ENCODE peak calls at places on chromosomes 5 and 9, in six cellular contexts. M, T, E, N, V and B are unnamed samples.

GRCh38 chr5:157184117-157184516 is 3.5 kb downstream of the ITK start:
- DNase-seq in M (no peak), T (no peak), E (no peak), N (no peak), V (no peak), B (no peak)

GRCh38 chr9:69466151-69466550 is 141.1 kb downstream of the ENTREP1 start:
- DNase-seq in M (peak; percentile 11), T (no peak), E (no peak), N (peak; percentile 84), V (no peak), B (no peak)

GRCh38 chr9:15308511-15308910 is 1.5 kb upstream of the TTC39B start:
- DNase-seq in M (peak; percentile 82), T (no peak), E (no peak), N (peak; percentile 85), V (peak; percentile 66), B (no peak)

GRCh38 chr9:110575169-110575568 is 4.4 kb downstream of the SVEP1 start:
- DNase-seq in M (peak; percentile 11), T (no peak), E (no peak), N (no peak), V (no peak), B (no peak)

GRCh38 chr5:111389390-111390082 is 122.8 kb downstream of the STARD4 start:
- DNase-seq in M (peak; percentile 39), T (no peak), E (no peak), N (peak; percentile 85), V (peak; percentile 79), B (no peak)

GRCh38 chr5:145471831-145472616 is 363.1 kb downstream of the PRELID2 start:
- DNase-seq in M (no peak), T (no peak), E (peak; percentile 13), N (peak; percentile 36), V (no peak), B (no peak)

GRCh38 chr9:117407436-117408022 is 7.3 kb downstream of the ASTN2 start:
- DNase-seq in M (no peak), T (no peak), E (no peak), N (no peak), V (no peak), B (no peak)

GRCh38 chr9:23587903-23588302 is 238.1 kb downstream of the ELAVL2 start:
- DNase-seq in M (no peak), T (no peak), E (peak; percentile 62), N (no peak), V (no peak), B (peak; percentile 69)

GRCh38 chr5:160245506-160246100 is 16.3 kb downstream of the FABP6 start:
- DNase-seq in M (no peak), T (no peak), E (no peak), N (no peak), V (no peak), B (no peak)

GRCh38 chr9:75111019-75111622 is 22.8 kb downstream of the OSTF1 start:
- DNase-seq in M (no peak), T (no peak), E (no peak), N (no peak), V (no peak), B (no peak)

GRCh38 chr9:6640268-6641072 is 5.1 kb downstream of the GLDC start:
- DNase-seq in M (no peak), T (no peak), E (no peak), N (no peak), V (no peak), B (no peak)

GRCh38 chr9:135230386-135230765 is 142.9 kb downstream of the OLFM1 start:
- DNase-seq in M (no peak), T (no peak), E (no peak), N (no peak), V (no peak), B (no peak)

GRCh38 chr9:22657713-22658112 is 211.1 kb downstream of the DMRTA1 start:
- DNase-seq in M (peak; percentile 60), T (no peak), E (no peak), N (no peak), V (no peak), B (no peak)

GRCh38 chr9:100473271-100474081 is 527 bp downstream of the TMEFF1 start:
- DNase-seq in M (no peak), T (peak; percentile 57), E (peak; percentile 57), N (peak; percentile 29), V (peak; percentile 43), B (no peak)

GRCh38 chr5:128681764-128682664 is 144.0 kb upstream of the FBN2 start:
- DNase-seq in M (no peak), T (no peak), E (peak; percentile 54), N (no peak), V (no peak), B (no peak)

GRCh38 chr5:174699131-174699530 is 25.3 kb upstream of the MSX2 start:
- DNase-seq in M (no peak), T (no peak), E (no peak), N (no peak), V (no peak), B (no peak)

GRCh38 chr5:10726913-10727517 is 34.0 kb downstream of the DAP start:
- DNase-seq in M (no peak), T (no peak), E (no peak), N (no peak), V (no peak), B (no peak)

GRCh38 chr5:175746851-175747250 is 89.0 kb downstream of the HRH2 start:
- DNase-seq in M (peak; percentile 3), T (no peak), E (peak; percentile 76), N (peak; percentile 15), V (peak; percentile 9), B (no peak)

GRCh38 chr5:35815089-35815936 is 41.4 kb upstream of the IL7R start:
- DNase-seq in M (peak; percentile 31), T (peak; percentile 68), E (peak; percentile 81), N (no peak), V (peak; percentile 24), B (peak; percentile 71)

GRCh38 chr5:45696206-45696836 is at the start of gene HCN1:
- DNase-seq in M (peak; percentile 62), T (no peak), E (peak; percentile 92), N (peak; percentile 32), V (peak; percentile 79), B (no peak)

GRCh38 chr9:126248680-126249079 is 77.9 kb upstream of the MVB12B start:
- DNase-seq in M (peak; percentile 79), T (no peak), E (no peak), N (peak; percentile 91), V (peak; percentile 36), B (no peak)

GRCh38 chr9:133405508-133406009 is 12.3 kb downstream of the REXO4 start:
- DNase-seq in M (no peak), T (no peak), E (no peak), N (peak; percentile 60), V (peak; percentile 32), B (no peak)

GRCh38 chr9:105088088-105088487 is 156.4 kb upstream of the SLC44A1 start:
- DNase-seq in M (no peak), T (no peak), E (no peak), N (no peak), V (no peak), B (no peak)

GRCh38 chr9:11374961-11375360 is 762.2 kb upstream of the PTPRD start:
- DNase-seq in M (no peak), T (no peak), E (peak; percentile 41), N (no peak), V (no peak), B (no peak)

GRCh38 chr5:90134381-90134780 is 275.2 kb downstream of the CETN3 start:
- DNase-seq in M (no peak), T (no peak), E (no peak), N (no peak), V (no peak), B (no peak)

GRCh38 chr9:134957165-134957944 is 39.6 kb upstream of the FCN1 start:
- DNase-seq in M (no peak), T (no peak), E (no peak), N (no peak), V (no peak), B (no peak)

GRCh38 chr5:34913072-34913471 is 2.2 kb downstream of the RAD1 start:
- DNase-seq in M (peak; percentile 78), T (no peak), E (no peak), N (peak; percentile 82), V (no peak), B (no peak)

GRCh38 chr9:137751616-137752015 is 126.0 kb upstream of the CACNA1B start:
- DNase-seq in M (no peak), T (no peak), E (no peak), N (no peak), V (no peak), B (no peak)
- H3K36me3 ChIP-seq in M (peaks cover 13% of the 10 kb centered on the region), T (peaks cover 69% of the 10 kb centered on the region), E (no peaks in the 10 kb centered on the region), N (peaks cover 39% of the 10 kb centered on the region), V (peaks cover 74% of the 10 kb centered on the region), B (peaks cover 49% of the 10 kb centered on the region)

GRCh38 chr5:100664140-100664539 is 129.0 kb downstream of the FAM174A start:
- DNase-seq in M (no peak), T (no peak), E (no peak), N (no peak), V (no peak), B (no peak)
- H2AFZ ChIP-seq in M (no peak overlapping the region), T (no peak overlapping the region), E (peak overlapping the region; percentile 64), N (no peak overlapping the region), V (no peak overlapping the region), B (no peak overlapping the region)

GRCh38 chr9:93022066-93022465 is 36.4 kb upstream of the SUSD3 start:
- DNase-seq in M (no peak), T (no peak), E (no peak), N (no peak), V (no peak), B (no peak)

GRCh38 chr9:93017621-93018020 is 40.9 kb upstream of the SUSD3 start:
- DNase-seq in M (no peak), T (no peak), E (no peak), N (no peak), V (no peak), B (no peak)

GRCh38 chr9:93020785-93021670 is 37.5 kb upstream of the SUSD3 start:
- DNase-seq in M (no peak), T (no peak), E (no peak), N (no peak), V (no peak), B (no peak)

GRCh38 chr9:93022721-93023520 is 35.6 kb upstream of the SUSD3 start:
- DNase-seq in M (no peak), T (no peak), E (no peak), N (no peak), V (no peak), B (no peak)

DNA sequence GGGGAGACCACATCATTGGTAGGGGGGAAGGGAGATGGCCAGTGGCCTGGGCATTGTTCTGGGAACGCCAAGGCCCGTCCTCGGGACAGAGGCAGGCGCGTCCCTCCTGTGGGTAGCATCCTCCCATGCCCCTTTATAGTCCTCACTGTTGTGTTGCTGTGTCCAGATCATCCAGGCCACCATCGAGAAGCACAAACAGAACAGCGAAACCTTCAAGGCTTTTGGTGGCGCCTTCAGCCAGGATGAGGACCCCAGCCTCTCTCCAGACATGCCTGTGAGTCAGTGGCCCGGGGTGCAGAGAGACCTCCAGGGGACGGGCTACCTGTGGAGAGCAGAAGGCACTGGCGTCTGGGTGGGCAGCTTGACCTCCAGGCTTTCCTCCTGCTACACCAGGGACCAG is 38.4 kb upstream of the SUSD3 start:
- DNase-seq in M (no peak), T (no peak), E (no peak), N (no peak), V (no peak), B (no peak)
- H3K36me3 ChIP-seq in M (no peaks in the 10 kb centered on the region), T (no peaks in the 10 kb centered on the region), E (no peaks in the 10 kb centered on the region), N (no peaks in the 10 kb centered on the region), V (no peaks in the 10 kb centered on the region), B (no peaks in the 10 kb centered on the region)

DNA sequence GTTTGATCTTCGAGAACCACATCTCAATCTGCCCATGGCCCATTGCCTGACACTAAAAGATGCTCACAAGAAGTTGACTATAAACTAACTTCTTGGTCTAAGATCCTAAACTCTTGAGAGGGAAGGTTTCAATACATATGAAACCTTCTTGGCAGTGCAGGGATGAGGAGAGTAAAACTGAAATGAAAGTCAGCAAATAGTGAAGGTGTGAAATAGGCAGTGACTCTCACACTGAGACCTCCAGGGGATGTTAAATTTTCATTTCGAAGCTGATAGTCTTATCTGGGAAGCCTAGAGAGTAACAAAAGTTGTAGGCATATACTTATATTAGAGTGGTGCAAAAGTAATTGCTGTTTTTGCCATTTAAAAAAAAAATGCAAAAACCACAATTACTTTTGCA is 974 bp upstream of the CYSTM1 start:
- DNase-seq in M (no peak), T (no peak), E (no peak), N (no peak), V (no peak), B (no peak)
- H2AFZ ChIP-seq in M (no peak overlapping the region), T (no peak overlapping the region), E (no peak overlapping the region), N (no peak overlapping the region), V (no peak overlapping the region), B (no peak overlapping the region)